ENCODE peak calls at places on chromosomes 12 and 14, in six cellular contexts. One of them, this sample, is unnamed.

GRCh38 chr12:130098301-130099005 is 63.8 kb upstream of the FZD10 start:
- DNase-seq in caudate nucleus: no peak
- DNase-seq in Peyer's patch: no peak
- DNase-seq in LHCN-M2: no peak
- DNase-seq in fibroblast of pulmonary artery: no peak
- DNase-seq in SK-MEL-5: no peak
- DNase-seq in this sample: no peak

GRCh38 chr14:94922595-94923239 is 152.8 kb upstream of the GSC start:
- DNase-seq in SK-MEL-5: no peak
- DNase-seq in LHCN-M2: no peak
- DNase-seq in Peyer's patch: no peak
- DNase-seq in fibroblast of pulmonary artery: no peak
- DNase-seq in caudate nucleus: no peak
- DNase-seq in this sample: no peak

GRCh38 chr12:51330186-51330585 is 6.2 kb upstream of the BIN2 start:
- DNase-seq in LHCN-M2: peak
- DNase-seq in Peyer's patch: no peak
- DNase-seq in caudate nucleus: no peak
- DNase-seq in SK-MEL-5: no peak
- DNase-seq in fibroblast of pulmonary artery: no peak
- DNase-seq in this sample: no peak

GRCh38 chr12:92503029-92503931 is 199.5 kb upstream of the PLEKHG7 start:
- DNase-seq in SK-MEL-5: no peak
- DNase-seq in fibroblast of pulmonary artery: no peak
- DNase-seq in LHCN-M2: peak
- DNase-seq in Peyer's patch: no peak
- DNase-seq in caudate nucleus: no peak
- DNase-seq in this sample: no peak

GRCh38 chr14:89369656-89370055 is 47.4 kb downstream of the FOXN3 start:
- DNase-seq in caudate nucleus: no peak
- DNase-seq in SK-MEL-5: no peak
- DNase-seq in LHCN-M2: no peak
- DNase-seq in Peyer's patch: no peak
- DNase-seq in fibroblast of pulmonary artery: no peak
- DNase-seq in this sample: no peak

GRCh38 chr12:104456417-104456949 is at the start of gene CHST11:
- DNase-seq in LHCN-M2: peak
- DNase-seq in SK-MEL-5: peak
- DNase-seq in fibroblast of pulmonary artery: peak
- DNase-seq in caudate nucleus: peak
- DNase-seq in Peyer's patch: peak
- DNase-seq in this sample: peak

GRCh38 chr14:33477752-33478151 is 473.1 kb downstream of the EGLN3 start:
- DNase-seq in caudate nucleus: no peak
- DNase-seq in Peyer's patch: no peak
- DNase-seq in LHCN-M2: no peak
- DNase-seq in SK-MEL-5: no peak
- DNase-seq in fibroblast of pulmonary artery: no peak
- DNase-seq in this sample: no peak

GRCh38 chr14:56199095-56199975 is 81.1 kb downstream of the PELI2 start:
- DNase-seq in fibroblast of pulmonary artery: peak
- DNase-seq in Peyer's patch: no peak
- DNase-seq in LHCN-M2: peak
- DNase-seq in caudate nucleus: no peak
- DNase-seq in SK-MEL-5: peak
- DNase-seq in this sample: peak

GRCh38 chr12:109264095-109264942 is 44.8 kb downstream of the FOXN4 start:
- DNase-seq in Peyer's patch: peak
- DNase-seq in fibroblast of pulmonary artery: peak
- DNase-seq in SK-MEL-5: peak
- DNase-seq in LHCN-M2: peak
- DNase-seq in caudate nucleus: peak
- DNase-seq in this sample: peak

GRCh38 chr14:23299186-23299521 is 3.5 kb downstream of the PPP1R3E start:
- DNase-seq in fibroblast of pulmonary artery: no peak
- DNase-seq in LHCN-M2: no peak
- DNase-seq in Peyer's patch: no peak
- DNase-seq in SK-MEL-5: no peak
- DNase-seq in caudate nucleus: no peak
- DNase-seq in this sample: no peak

GRCh38 chr12:120406553-120406952 is 31.4 kb upstream of the COX6A1 start:
- DNase-seq in fibroblast of pulmonary artery: no peak
- DNase-seq in caudate nucleus: no peak
- DNase-seq in LHCN-M2: no peak
- DNase-seq in Peyer's patch: no peak
- DNase-seq in SK-MEL-5: no peak
- DNase-seq in this sample: no peak

GRCh38 chr12:52647601-52648000 is 4.4 kb downstream of the KRT2 start:
- DNase-seq in SK-MEL-5: no peak
- DNase-seq in caudate nucleus: no peak
- DNase-seq in fibroblast of pulmonary artery: no peak
- DNase-seq in LHCN-M2: no peak
- DNase-seq in Peyer's patch: no peak
- DNase-seq in this sample: no peak

GRCh38 chr12:120240495-120240833 is 25.1 kb downstream of the PXN start:
- DNase-seq in Peyer's patch: no peak
- DNase-seq in caudate nucleus: no peak
- DNase-seq in SK-MEL-5: no peak
- DNase-seq in fibroblast of pulmonary artery: no peak
- DNase-seq in LHCN-M2: peak
- DNase-seq in this sample: peak

GRCh38 chr12:96907681-96908163 is 665 bp downstream of the NEDD1 start:
- DNase-seq in SK-MEL-5: no peak
- DNase-seq in fibroblast of pulmonary artery: peak
- DNase-seq in caudate nucleus: no peak
- DNase-seq in Peyer's patch: peak
- DNase-seq in LHCN-M2: peak
- DNase-seq in this sample: peak

GRCh38 chr12:12214635-12215131 is 52.2 kb downstream of the LRP6 start:
- DNase-seq in caudate nucleus: no peak
- DNase-seq in SK-MEL-5: peak
- DNase-seq in Peyer's patch: no peak
- DNase-seq in fibroblast of pulmonary artery: peak
- DNase-seq in LHCN-M2: no peak
- DNase-seq in this sample: peak

GRCh38 chr12:127450822-127451221 is 816.1 kb upstream of the TMEM132C start:
- DNase-seq in fibroblast of pulmonary artery: no peak
- DNase-seq in caudate nucleus: no peak
- DNase-seq in Peyer's patch: no peak
- DNase-seq in LHCN-M2: peak
- DNase-seq in SK-MEL-5: no peak
- DNase-seq in this sample: no peak

GRCh38 chr12:31499567-31499966 is 91.4 kb downstream of the DENND5B start:
- DNase-seq in caudate nucleus: no peak
- DNase-seq in fibroblast of pulmonary artery: no peak
- DNase-seq in Peyer's patch: no peak
- DNase-seq in SK-MEL-5: no peak
- DNase-seq in LHCN-M2: no peak
- DNase-seq in this sample: no peak

GRCh38 chr14:74507796-74508195 is 14.2 kb downstream of the ISCA2 start:
- DNase-seq in SK-MEL-5: no peak
- DNase-seq in Peyer's patch: no peak
- DNase-seq in caudate nucleus: no peak
- DNase-seq in fibroblast of pulmonary artery: no peak
- DNase-seq in LHCN-M2: no peak
- DNase-seq in this sample: no peak

GRCh38 chr12:93671044-93671443 is 6.1 kb upstream of the CRADD start:
- DNase-seq in SK-MEL-5: no peak
- DNase-seq in fibroblast of pulmonary artery: no peak
- DNase-seq in LHCN-M2: no peak
- DNase-seq in caudate nucleus: no peak
- DNase-seq in Peyer's patch: no peak
- DNase-seq in this sample: no peak

GRCh38 chr14:26174395-26174794 is 423.4 kb downstream of the NOVA1 start:
- DNase-seq in Peyer's patch: no peak
- DNase-seq in fibroblast of pulmonary artery: no peak
- DNase-seq in LHCN-M2: no peak
- DNase-seq in caudate nucleus: no peak
- DNase-seq in SK-MEL-5: no peak
- DNase-seq in this sample: no peak

GRCh38 chr14:52961060-52961639 is 10.3 kb upstream of the FERMT2 start:
- DNase-seq in Peyer's patch: no peak
- DNase-seq in caudate nucleus: no peak
- DNase-seq in fibroblast of pulmonary artery: peak
- DNase-seq in LHCN-M2: peak
- DNase-seq in SK-MEL-5: peak
- DNase-seq in this sample: peak

GRCh38 chr14:75077794-75078193 is 8.4 kb downstream of the ZC2HC1C start:
- DNase-seq in caudate nucleus: no peak
- DNase-seq in SK-MEL-5: no peak
- DNase-seq in LHCN-M2: no peak
- DNase-seq in Peyer's patch: no peak
- DNase-seq in fibroblast of pulmonary artery: no peak
- DNase-seq in this sample: no peak

GRCh38 chr12:127559349-127560040 is 707.5 kb upstream of the TMEM132C start:
- DNase-seq in Peyer's patch: no peak
- DNase-seq in caudate nucleus: no peak
- DNase-seq in LHCN-M2: peak
- DNase-seq in SK-MEL-5: peak
- DNase-seq in fibroblast of pulmonary artery: peak
- DNase-seq in this sample: peak

This sample was measured in dermis blood vessel endothelial cell.